ENCODE peak calls at places on chromosome 7, in seven cellular contexts. X, R, B, K, V, L and S are unnamed samples.

GRCh38 chr7:8436965-8437364 is 3.6 kb downstream of the NXPH1 start:
- DNase-seq in X (peak; percentile 40), R (no peak), B (no peak), K (peak; percentile 79), V (peak; percentile 93), L (no peak), S (peak; percentile 46)

GRCh38 chr7:158734861-158735260 is 30.3 kb upstream of the NCAPG2 start:
- DNase-seq in X (peak; percentile 23), R (no peak), B (no peak), K (no peak), V (no peak), L (no peak), S (no peak)

GRCh38 chr7:66047426-66047825 is 28.2 kb upstream of the ASL start:
- DNase-seq in X (peak; percentile 95), R (no peak), B (no peak), K (no peak), V (no peak), L (peak; percentile 72), S (no peak)

GRCh38 chr7:112449353-112449752 is 907 bp upstream of the IFRD1 start:
- DNase-seq in X (peak; percentile 50), R (no peak), B (peak; percentile 29), K (peak; percentile 88), V (no peak), L (no peak), S (no peak)

GRCh38 chr7:138243430-138243829 is 167.2 kb downstream of the AKR1D1 start:
- DNase-seq in X (peak; percentile 62), R (no peak), B (no peak), K (no peak), V (peak; percentile 57), L (no peak), S (peak; percentile 9)

GRCh38 chr7:122528879-122529481 is 169.9 kb downstream of the RNF133 start:
- DNase-seq in X (peak; percentile 55), R (no peak), B (no peak), K (peak; percentile 69), V (no peak), L (peak; percentile 2), S (peak; percentile 70)

GRCh38 chr7:151076863-151077704 is 3.5 kb downstream of the FASTK start:
- DNase-seq in X (peak; percentile 46), R (no peak), B (no peak), K (peak; percentile 69), V (peak; percentile 91), L (peak; percentile 58), S (no peak)

GRCh38 chr7:150902078-150903033 is 50.0 kb downstream of the AOC1 start:
- DNase-seq in X (no peak), R (no peak), B (no peak), K (peak; percentile 53), V (no peak), L (no peak), S (no peak)

GRCh38 chr7:67470256-67470751 is 473.7 kb downstream of the TYW1 start:
- DNase-seq in X (peak; percentile 53), R (no peak), B (no peak), K (no peak), V (no peak), L (no peak), S (no peak)

GRCh38 chr7:2477447-2478386 is 1.5 kb upstream of the GRIFIN start:
- DNase-seq in X (peak; percentile 84), R (peak; percentile 40), B (peak; percentile 68), K (peak; percentile 79), V (peak; percentile 82), L (peak; percentile 94), S (peak; percentile 39)

GRCh38 chr7:158818325-158819213 is 10.7 kb downstream of the ESYT2 start:
- DNase-seq in X (peak; percentile 95), R (no peak), B (peak; percentile 64), K (peak; percentile 98), V (peak; percentile 56), L (peak; percentile 93), S (no peak)

GRCh38 chr7:48147078-48147591 is 24.1 kb upstream of the ABCA13 start:
- DNase-seq in X (no peak), R (no peak), B (no peak), K (peak; percentile 80), V (no peak), L (no peak), S (no peak)

GRCh38 chr7:133070562-133070961 is 11.3 kb downstream of the CHCHD3 start:
- DNase-seq in X (peak; percentile 48), R (no peak), B (no peak), K (no peak), V (no peak), L (no peak), S (no peak)

GRCh38 chr7:87398441-87398840 is 53.0 kb downstream of the CROT start:
- DNase-seq in X (peak; percentile 44), R (no peak), B (no peak), K (no peak), V (no peak), L (peak; percentile 24), S (no peak)

GRCh38 chr7:665251-665650 is 61.2 kb upstream of the DNAAF5 start:
- DNase-seq in X (peak; percentile 88), R (no peak), B (no peak), K (no peak), V (peak; percentile 56), L (peak; percentile 34), S (no peak)

GRCh38 chr7:24898691-24899090 is 81.3 kb downstream of the OSBPL3 start:
- DNase-seq in X (no peak), R (no peak), B (no peak), K (no peak), V (no peak), L (no peak), S (no peak)

GRCh38 chr7:66518151-66518691 is 110.5 kb upstream of the KCTD7 start:
- DNase-seq in X (no peak), R (no peak), B (no peak), K (no peak), V (no peak), L (no peak), S (no peak)